ENCODE peak calls at places on chromosomes 16 and 17, in four cellular contexts. W is astrocyte of the spinal cord, F is cardiac fibroblast, J is MM.1S. X is an unnamed sample.

GRCh38 chr16:25064967-25065366 is 46.6 kb upstream of the LCMT1 start:
- DNase-seq in F (no peak), W (no peak), J (no peak), X (no peak)

GRCh38 chr16:65909310-65910050 is 457.0 kb upstream of the CDH5 start:
- DNase-seq in W (no peak), J (peak; percentile 75), F (peak; percentile 36), X (no peak)

GRCh38 chr17:82791532-82791931 is 39.7 kb downstream of the TBCD start:
- DNase-seq in W (peak; percentile 93), F (peak; percentile 72), J (no peak), X (no peak)

GRCh38 chr17:69480197-69480596 is 65.7 kb downstream of the MAP2K6 start:
- DNase-seq in W (no peak), F (no peak), J (no peak), X (no peak)

GRCh38 chr17:50075446-50076032 is 19.6 kb upstream of the PDK2 start:
- DNase-seq in J (no peak), F (no peak), W (no peak), X (no peak)

GRCh38 chr17:50289268-50289667 is 15.0 kb downstream of the TMEM92 start:
- DNase-seq in F (peak; percentile 60), J (no peak), W (no peak), X (no peak)

GRCh38 chr17:50588391-50589111 is 28.0 kb downstream of the CACNA1G start:
- DNase-seq in W (no peak), F (peak; percentile 32), J (no peak), X (no peak)

GRCh38 chr17:38761612-38762011 is 9.1 kb downstream of the PSMB3 start:
- DNase-seq in F (peak; percentile 38), J (no peak), W (peak; percentile 23), X (no peak)

GRCh38 chr16:85733839-85734170 is 17.1 kb downstream of the C16orf74 start:
- DNase-seq in J (no peak), W (no peak), F (peak; percentile 32), X (no peak)

GRCh38 chr17:55699178-55699865 is 23.3 kb downstream of the TMEM100 start:
- DNase-seq in F (no peak), W (no peak), J (no peak), X (no peak)

GRCh38 chr17:81299846-81300585 is 4.9 kb upstream of the SLC38A10 start:
- DNase-seq in J (no peak), W (no peak), F (no peak), X (no peak)

GRCh38 chr17:51427259-51428255 is 167.2 kb downstream of the UTP18 start:
- DNase-seq in W (no peak), J (no peak), F (no peak), X (no peak)

GRCh38 chr16:54432481-54433229 is 146.1 kb upstream of the IRX3 start:
- DNase-seq in F (no peak), J (no peak), W (no peak), X (no peak)
- TF ChIP-seq CTCF in F (no peak), J (no peak), W (no peak), X (no peak)

GRCh38 chr17:78422267-78422605 is 43.8 kb downstream of the PGS1 start:
- DNase-seq in J (no peak), F (no peak), W (no peak), X (no peak)
- TF ChIP-seq CTCF in J (peak; percentile 2), F (no peak), W (no peak), X (no peak)

GRCh38 chr17:75407655-75408352 is 2.3 kb upstream of the GRB2 start:
- DNase-seq in F (no peak), W (no peak), J (no peak), X (no peak)
- TF ChIP-seq CTCF in F (no peak), W (no peak), J (no peak), X (no peak)

DNA sequence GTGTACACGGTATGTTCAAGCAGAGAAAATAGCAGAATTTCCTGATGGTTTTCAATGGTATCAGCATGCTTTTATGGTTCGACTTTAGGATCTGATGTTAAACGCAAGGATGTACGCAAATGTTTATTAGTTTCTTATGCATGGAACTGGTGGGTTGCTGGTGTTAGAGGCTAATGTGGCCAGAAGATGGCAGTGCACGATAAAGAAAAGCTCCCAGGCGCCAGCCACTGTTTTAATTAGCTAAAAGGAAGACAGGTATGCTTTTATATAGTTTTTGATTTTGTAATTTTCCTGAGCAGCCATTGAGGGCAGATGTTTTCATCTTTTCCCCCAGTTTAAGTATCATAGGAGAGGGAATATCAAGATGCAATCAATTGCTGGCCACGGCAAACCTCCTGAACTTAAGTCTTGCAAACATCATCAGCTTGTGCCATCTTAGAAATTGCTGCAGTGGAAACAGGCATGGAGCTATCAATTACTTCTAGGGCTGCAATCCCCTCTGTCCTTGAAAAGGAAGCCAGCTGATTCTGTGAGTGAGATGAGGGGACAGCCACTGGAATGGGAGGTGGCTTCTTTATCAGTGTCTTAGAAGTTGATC is 648.5 kb upstream of the RBFOX1 start:
- DNase-seq in W (no peak), F (no peak), J (no peak), X (no peak)
- TF ChIP-seq CTCF in W (no peak), F (peak; percentile 30), J (peak; percentile 48), X (peak; percentile 80)

GRCh38 chr16:7317982-7318381 is 14.7 kb upstream of the RBFOX1 start:
- DNase-seq in J (no peak), F (no peak), W (no peak), X (no peak)

GRCh38 chr16:7315813-7316212 is 16.8 kb upstream of the RBFOX1 start:
- DNase-seq in W (no peak), F (no peak), J (no peak), X (no peak)

GRCh38 chr16:7316266-7316888 is 16.3 kb upstream of the RBFOX1 start:
- DNase-seq in W (no peak), F (no peak), J (no peak), X (no peak)

GRCh38 chr16:7318661-7319060 is 14.0 kb upstream of the RBFOX1 start:
- DNase-seq in W (no peak), J (no peak), F (no peak), X (no peak)

GRCh38 chr16:7313170-7313569 is 19.5 kb upstream of the RBFOX1 start:
- DNase-seq in J (no peak), F (no peak), W (no peak), X (no peak)
- TF ChIP-seq CTCF in J (no peak), F (peak; percentile 19), W (peak; percentile 27), X (peak; percentile 32)

GRCh38 chr16:67803894-67804293 is 2.5 kb downstream of the RANBP10 start:
- DNase-seq in J (no peak), W (no peak), F (no peak), X (no peak)

GRCh38 chr16:67805718-67806427 is 487 bp downstream of the RANBP10 start:
- DNase-seq in J (no peak), W (no peak), F (no peak), X (no peak)

GRCh38 chr16:67804853-67805542 is 1.4 kb downstream of the RANBP10 start:
- DNase-seq in J (no peak), W (no peak), F (no peak), X (no peak)

GRCh38 chr16:67806428-67807147 is at the start of the genes RANBP10 and TSNAXIP1:
- DNase-seq in F (peak; percentile 99), W (peak; percentile 99), J (peak; percentile 99), X (peak; percentile 99)

GRCh38 chr16:67807148-67807682 is 526 bp downstream of the TSNAXIP1 start:
- DNase-seq in W (no peak), J (no peak), F (no peak), X (peak; percentile 32)
- TF ChIP-seq CTCF in W (peak; percentile 11), J (no peak), F (peak; percentile 24), X (no peak)

X was measured in LNCaP clone FGC.